ENCODE peak calls at places on chromosome 12, in four cellular contexts. One of them, this sample, is unnamed.

GRCh38 chr12:87870493-87870892 is 158.7 kb downstream of the C12orf50 start:
- DNase-seq in activated T-helper 1 cell treated with anti-CD3 and anti-CD28 coated beads, Interleukin-2, amount 50 U/mL, for 16 hours: no peak
- DNase-seq in CD4-positive, alpha-beta memory T cell: no peak
- DNase-seq in cardiac fibroblast: no peak
- DNase-seq in this sample: no peak

GRCh38 chr12:6372403-6373003 is 2.9 kb downstream of the SCNN1A start:
- DNase-seq in activated T-helper 1 cell treated with anti-CD3 and anti-CD28 coated beads, Interleukin-2, amount 50 U/mL, for 16 hours: no peak
- DNase-seq in CD4-positive, alpha-beta memory T cell: no peak
- DNase-seq in cardiac fibroblast: peak; percentile 90
- DNase-seq in this sample: peak; percentile 62

GRCh38 chr12:10952645-10953044 is 13.6 kb upstream of the TAS2R14 start:
- DNase-seq in activated T-helper 1 cell treated with anti-CD3 and anti-CD28 coated beads, Interleukin-2, amount 50 U/mL, for 16 hours: no peak
- DNase-seq in CD4-positive, alpha-beta memory T cell: no peak
- DNase-seq in cardiac fibroblast: no peak
- DNase-seq in this sample: no peak

GRCh38 chr12:51860986-51861385 is 12.5 kb upstream of the FIGNL2 start:
- DNase-seq in activated T-helper 1 cell treated with anti-CD3 and anti-CD28 coated beads, Interleukin-2, amount 50 U/mL, for 16 hours: no peak
- DNase-seq in CD4-positive, alpha-beta memory T cell: no peak
- DNase-seq in cardiac fibroblast: no peak
- DNase-seq in this sample: no peak

GRCh38 chr12:2208837-2209236 is 156.1 kb downstream of the CACNA1C start:
- DNase-seq in activated T-helper 1 cell treated with anti-CD3 and anti-CD28 coated beads, Interleukin-2, amount 50 U/mL, for 16 hours: no peak
- DNase-seq in CD4-positive, alpha-beta memory T cell: no peak
- DNase-seq in cardiac fibroblast: no peak
- DNase-seq in this sample: no peak

GRCh38 chr12:6613776-6614512 is 6.8 kb upstream of the CHD4 start:
- DNase-seq in activated T-helper 1 cell treated with anti-CD3 and anti-CD28 coated beads, Interleukin-2, amount 50 U/mL, for 16 hours: no peak
- DNase-seq in CD4-positive, alpha-beta memory T cell: peak; percentile 42
- DNase-seq in cardiac fibroblast: peak; percentile 99
- DNase-seq in this sample: peak; percentile 79

GRCh38 chr12:108643941-108644742 is 10.4 kb upstream of the SELPLG start:
- DNase-seq in activated T-helper 1 cell treated with anti-CD3 and anti-CD28 coated beads, Interleukin-2, amount 50 U/mL, for 16 hours: no peak
- DNase-seq in CD4-positive, alpha-beta memory T cell: no peak
- DNase-seq in cardiac fibroblast: peak; percentile 60
- DNase-seq in this sample: no peak

GRCh38 chr12:84969226-84969625 is 56.6 kb upstream of the SLC6A15 start:
- DNase-seq in activated T-helper 1 cell treated with anti-CD3 and anti-CD28 coated beads, Interleukin-2, amount 50 U/mL, for 16 hours: no peak
- DNase-seq in CD4-positive, alpha-beta memory T cell: no peak
- DNase-seq in cardiac fibroblast: no peak
- DNase-seq in this sample: no peak

GRCh38 chr12:112980491-112981158 is 2.3 kb downstream of the OAS2 start:
- DNase-seq in activated T-helper 1 cell treated with anti-CD3 and anti-CD28 coated beads, Interleukin-2, amount 50 U/mL, for 16 hours: no peak
- DNase-seq in CD4-positive, alpha-beta memory T cell: peak; percentile 55
- DNase-seq in cardiac fibroblast: no peak
- DNase-seq in this sample: no peak

GRCh38 chr12:99200711-99201384 is 446.7 kb upstream of the GARIN6 start:
- DNase-seq in activated T-helper 1 cell treated with anti-CD3 and anti-CD28 coated beads, Interleukin-2, amount 50 U/mL, for 16 hours: no peak
- DNase-seq in CD4-positive, alpha-beta memory T cell: no peak
- DNase-seq in cardiac fibroblast: no peak
- DNase-seq in this sample: no peak

GRCh38 chr12:47820631-47821345 is 1.1 kb upstream of the HDAC7 start:
- DNase-seq in activated T-helper 1 cell treated with anti-CD3 and anti-CD28 coated beads, Interleukin-2, amount 50 U/mL, for 16 hours: no peak
- DNase-seq in CD4-positive, alpha-beta memory T cell: no peak
- DNase-seq in cardiac fibroblast: peak; percentile 98
- DNase-seq in this sample: no peak

GRCh38 chr12:112381421-112381897 is 772 bp downstream of the HECTD4 start:
- DNase-seq in activated T-helper 1 cell treated with anti-CD3 and anti-CD28 coated beads, Interleukin-2, amount 50 U/mL, for 16 hours: peak; percentile 15
- DNase-seq in CD4-positive, alpha-beta memory T cell: no peak
- DNase-seq in cardiac fibroblast: no peak
- DNase-seq in this sample: no peak

GRCh38 chr12:50825372-50825838 is 17.3 kb upstream of the TMPRSS12 start:
- DNase-seq in activated T-helper 1 cell treated with anti-CD3 and anti-CD28 coated beads, Interleukin-2, amount 50 U/mL, for 16 hours: no peak
- DNase-seq in CD4-positive, alpha-beta memory T cell: peak; percentile 47
- DNase-seq in cardiac fibroblast: peak; percentile 89
- DNase-seq in this sample: peak; percentile 68

GRCh38 chr12:113862570-113863454 is 103.3 kb downstream of the RBM19 start:
- DNase-seq in activated T-helper 1 cell treated with anti-CD3 and anti-CD28 coated beads, Interleukin-2, amount 50 U/mL, for 16 hours: no peak
- DNase-seq in CD4-positive, alpha-beta memory T cell: no peak
- DNase-seq in cardiac fibroblast: peak; percentile 91
- DNase-seq in this sample: peak; percentile 34

GRCh38 chr12:113236539-113237354 is 15.5 kb downstream of the TPCN1 start:
- DNase-seq in activated T-helper 1 cell treated with anti-CD3 and anti-CD28 coated beads, Interleukin-2, amount 50 U/mL, for 16 hours: no peak
- DNase-seq in CD4-positive, alpha-beta memory T cell: no peak
- DNase-seq in cardiac fibroblast: peak; percentile 39
- DNase-seq in this sample: no peak

GRCh38 chr12:130424858-130425697 is 87.4 kb downstream of the PIWIL1 start:
- DNase-seq in activated T-helper 1 cell treated with anti-CD3 and anti-CD28 coated beads, Interleukin-2, amount 50 U/mL, for 16 hours: no peak
- DNase-seq in CD4-positive, alpha-beta memory T cell: no peak
- DNase-seq in cardiac fibroblast: no peak
- DNase-seq in this sample: no peak

GRCh38 chr12:105485321-105485910 is 154.9 kb downstream of the C12orf75 start:
- DNase-seq in activated T-helper 1 cell treated with anti-CD3 and anti-CD28 coated beads, Interleukin-2, amount 50 U/mL, for 16 hours: no peak
- DNase-seq in CD4-positive, alpha-beta memory T cell: no peak
- DNase-seq in cardiac fibroblast: peak; percentile 81
- DNase-seq in this sample: no peak

GRCh38 chr12:123398177-123398916 is 14.4 kb downstream of the KMT5A start:
- DNase-seq in activated T-helper 1 cell treated with anti-CD3 and anti-CD28 coated beads, Interleukin-2, amount 50 U/mL, for 16 hours: no peak
- DNase-seq in CD4-positive, alpha-beta memory T cell: no peak
- DNase-seq in cardiac fibroblast: peak; percentile 88
- DNase-seq in this sample: no peak

GRCh38 chr12:11732023-11732422 is 82.5 kb downstream of the ETV6 start:
- DNase-seq in activated T-helper 1 cell treated with anti-CD3 and anti-CD28 coated beads, Interleukin-2, amount 50 U/mL, for 16 hours: no peak
- DNase-seq in CD4-positive, alpha-beta memory T cell: no peak
- DNase-seq in cardiac fibroblast: no peak
- DNase-seq in this sample: no peak

GRCh38 chr12:15276088-15276698 is 46.1 kb upstream of the PTPRO start:
- DNase-seq in activated T-helper 1 cell treated with anti-CD3 and anti-CD28 coated beads, Interleukin-2, amount 50 U/mL, for 16 hours: no peak
- DNase-seq in CD4-positive, alpha-beta memory T cell: no peak
- DNase-seq in cardiac fibroblast: peak; percentile 60
- DNase-seq in this sample: no peak

GRCh38 chr12:442235-442884 is 17.4 kb upstream of the B4GALNT3 start:
- DNase-seq in activated T-helper 1 cell treated with anti-CD3 and anti-CD28 coated beads, Interleukin-2, amount 50 U/mL, for 16 hours: no peak
- DNase-seq in CD4-positive, alpha-beta memory T cell: peak; percentile 41
- DNase-seq in cardiac fibroblast: peak; percentile 55
- DNase-seq in this sample: peak; percentile 14

GRCh38 chr12:130281157-130281799 is 56.4 kb upstream of the PIWIL1 start:
- DNase-seq in activated T-helper 1 cell treated with anti-CD3 and anti-CD28 coated beads, Interleukin-2, amount 50 U/mL, for 16 hours: peak; percentile 4
- DNase-seq in CD4-positive, alpha-beta memory T cell: peak; percentile 9
- DNase-seq in cardiac fibroblast: no peak
- DNase-seq in this sample: peak; percentile 29

This sample was measured in Jurkat, Clone E6-1.